ENCODE peak calls at places on chromosomes 7 and 10, in six cellular contexts. O is T-helper 2 cell; K is stimulated activated CD4-positive, alpha-beta T cell treated with anti-CD3 and anti-CD28 coated beads, Interleukin-12 subunit alpha, Interleukin-12 subunit beta, amount 100 ng/mL, for 4 hours; A is germinal center; R is PC-9; M is HEK293T. J is an unnamed sample.
A peak's percentile ranks its signal among the peaks of the same experiment; 100 is the strongest.

GRCh38 chr10:114879541-114880158 is 58.1 kb downstream of the FHIP2A start:
- DNase-seq in O (peak; percentile 65), K (peak; percentile 18), A (peak; percentile 41), R (no peak), M (peak; percentile 59), J (no peak)

GRCh38 chr10:71705582-71705981 is 14.0 kb downstream of the C10orf105 start:
- DNase-seq in O (no peak), K (no peak), A (no peak), R (no peak), M (no peak), J (no peak)

GRCh38 chr10:3432089-3432488 is 259.5 kb upstream of the PITRM1 start:
- DNase-seq in O (no peak), K (no peak), A (no peak), R (no peak), M (no peak), J (no peak)

GRCh38 chr7:151829707-151830106 is 47.2 kb downstream of the PRKAG2 start:
- DNase-seq in O (no peak), K (no peak), A (no peak), R (no peak), M (no peak), J (no peak)

GRCh38 chr10:78301891-78302738 is 268.5 kb downstream of the RPS24 start:
- DNase-seq in O (no peak), K (no peak), A (no peak), R (no peak), M (no peak), J (peak; percentile 28)

GRCh38 chr7:98921608-98922372 is 43.5 kb downstream of the TRRAP start:
- DNase-seq in O (no peak), K (no peak), A (no peak), R (no peak), M (no peak), J (no peak)

GRCh38 chr7:142711722-142712616 is 37.3 kb upstream of the PRSS1 start:
- DNase-seq in O (peak; percentile 82), K (peak; percentile 15), A (peak; percentile 45), R (peak; percentile 54), M (peak; percentile 53), J (no peak)

GRCh38 chr10:3595736-3596135 is 189.3 kb downstream of the KLF6 start:
- DNase-seq in O (no peak), K (no peak), A (no peak), R (no peak), M (no peak), J (no peak)